ENCODE peak calls at places on chromosomes 12 and 14, in ten cellular contexts. V is stomach; B is neural crest cell; P is neural progenitor cell; I is T-helper 1 cell; F is hippocampal formation; X is stimulated activated CD4-positive, alpha-beta T cell treated with anti-CD3 and anti-CD28 coated beads, TNF-alpha, amount 100 ng/mL, for 24 hours; W is stimulated activated CD8-positive, alpha-beta memory T cell treated with anti-CD3 and anti-CD28 coated beads, Interleukin-15, amount 100 ng/mL, for 24 hours; R is NCI-H187 treated with DMSO at 0.1 percent for 48 hours; S is HT-29. G is an unnamed sample.

GRCh38 chr12:124296295-124296915 is 1.5 kb downstream of the RFLNA start:
- DNase-seq in V (no peak), B (no peak), P (no peak), I (no peak), F (no peak), X (no peak), W (no peak), R (no peak), S (no peak), G (no peak)

GRCh38 chr12:111063296-111064026 is 143.1 kb upstream of the MYL2 start:
- DNase-seq in V (no peak), B (no peak), P (no peak), I (no peak), F (no peak), X (no peak), W (no peak), R (no peak), S (no peak), G (no peak)

GRCh38 chr12:108360487-108360886 is 21.4 kb upstream of the CMKLR1 start:
- DNase-seq in V (no peak), B (no peak), P (no peak), I (no peak), F (no peak), X (no peak), W (no peak), R (no peak), S (no peak), G (no peak)

GRCh38 chr12:13147688-13148531 is 44.4 kb upstream of the GSG1 start:
- DNase-seq in V (no peak), B (no peak), P (no peak), I (no peak), F (no peak), X (no peak), W (no peak), R (no peak), S (no peak), G (no peak)

GRCh38 chr12:52673216-52673615 is 7.0 kb downstream of the KRT1 start:
- DNase-seq in V (no peak), B (no peak), P (no peak), I (no peak), F (no peak), X (no peak), W (no peak), R (no peak), S (no peak), G (no peak)

GRCh38 chr12:103751171-103751570 is 89.9 kb downstream of the NT5DC3 start:
- DNase-seq in V (no peak), B (no peak), P (peak; percentile 24), I (no peak), F (no peak), X (no peak), W (no peak), R (no peak), S (no peak), G (no peak)

GRCh38 chr14:71773900-71774481 is 158.2 kb upstream of the RGS6 start:
- DNase-seq in V (no peak), B (no peak), P (no peak), I (no peak), F (no peak), X (no peak), W (no peak), R (no peak), S (no peak), G (no peak)

GRCh38 chr14:92425101-92425500 is 88.5 kb upstream of the RIN3 start:
- DNase-seq in V (no peak), B (no peak), P (no peak), I (no peak), F (no peak), X (no peak), W (no peak), R (no peak), S (no peak), G (no peak)

GRCh38 chr12:43444940-43445564 is 107.0 kb downstream of the ADAMTS20 start:
- DNase-seq in V (peak; percentile 51), B (peak; percentile 63), P (peak; percentile 74), I (peak; percentile 16), F (peak; percentile 21), X (peak; percentile 45), W (no peak), R (peak; percentile 2), S (peak; percentile 85), G (peak; percentile 36)

GRCh38 chr12:94318178-94318577 is 141.5 kb downstream of the CEP83 start:
- DNase-seq in V (no peak), B (no peak), P (no peak), I (no peak), F (no peak), X (no peak), W (no peak), R (no peak), S (no peak), G (no peak)

G was measured in neuronal stem cell.